ENCODE peak calls at places on chromosomes 3 and 15, in ten cellular contexts. One of them, this sample, is unnamed.

GRCh38 chr15:37045859-37046318 is 54.5 kb downstream of the MEIS2 start:
- DNase-seq in fibroblast of lung: no peak
- DNase-seq in sigmoid colon: no peak
- DNase-seq in GM23338: peak
- DNase-seq in heart left ventricle: no peak
- DNase-seq in AG04450: no peak
- DNase-seq in DND-41: no peak
- DNase-seq in upper lobe of right lung: no peak
- DNase-seq in HCT116: no peak
- DNase-seq in right lobe of liver: no peak
- DNase-seq in this sample: no peak

GRCh38 chr15:44501768-44502366 is 35.1 kb upstream of the EIF3J start:
- DNase-seq in heart left ventricle: no peak
- DNase-seq in upper lobe of right lung: no peak
- DNase-seq in GM23338: peak
- DNase-seq in AG04450: peak
- DNase-seq in fibroblast of lung: peak
- DNase-seq in HCT116: peak
- DNase-seq in sigmoid colon: no peak
- DNase-seq in DND-41: no peak
- DNase-seq in right lobe of liver: no peak
- DNase-seq in this sample: no peak

GRCh38 chr3:138496436-138496835 is 62.0 kb downstream of the ESYT3 start:
- DNase-seq in AG04450: no peak
- DNase-seq in upper lobe of right lung: no peak
- DNase-seq in DND-41: no peak
- DNase-seq in GM23338: peak
- DNase-seq in right lobe of liver: no peak
- DNase-seq in fibroblast of lung: no peak
- DNase-seq in sigmoid colon: no peak
- DNase-seq in heart left ventricle: no peak
- DNase-seq in HCT116: no peak
- DNase-seq in this sample: no peak

GRCh38 chr3:102148598-102149302 is 286.1 kb upstream of the ZPLD1 start:
- DNase-seq in right lobe of liver: no peak
- DNase-seq in sigmoid colon: no peak
- DNase-seq in HCT116: no peak
- DNase-seq in GM23338: no peak
- DNase-seq in fibroblast of lung: no peak
- DNase-seq in upper lobe of right lung: no peak
- DNase-seq in AG04450: no peak
- DNase-seq in DND-41: no peak
- DNase-seq in heart left ventricle: no peak
- DNase-seq in this sample: no peak

GRCh38 chr3:142586803-142587406 is 8.4 kb upstream of the ATR start:
- DNase-seq in upper lobe of right lung: no peak
- DNase-seq in GM23338: peak
- DNase-seq in AG04450: peak
- DNase-seq in HCT116: peak
- DNase-seq in sigmoid colon: no peak
- DNase-seq in DND-41: peak
- DNase-seq in heart left ventricle: no peak
- DNase-seq in fibroblast of lung: peak
- DNase-seq in right lobe of liver: no peak
- DNase-seq in this sample: no peak

GRCh38 chr3:195385526-195385925 is 57.3 kb downstream of the ACAP2 start:
- DNase-seq in fibroblast of lung: no peak
- DNase-seq in DND-41: no peak
- DNase-seq in upper lobe of right lung: no peak
- DNase-seq in AG04450: no peak
- DNase-seq in GM23338: peak
- DNase-seq in heart left ventricle: no peak
- DNase-seq in right lobe of liver: no peak
- DNase-seq in sigmoid colon: no peak
- DNase-seq in HCT116: no peak
- DNase-seq in this sample: no peak

GRCh38 chr15:66004618-66005262 is 135.4 kb downstream of the RAB11A start:
- DNase-seq in upper lobe of right lung: no peak
- DNase-seq in AG04450: no peak
- DNase-seq in heart left ventricle: no peak
- DNase-seq in GM23338: peak
- DNase-seq in HCT116: no peak
- DNase-seq in right lobe of liver: no peak
- DNase-seq in sigmoid colon: no peak
- DNase-seq in DND-41: peak
- DNase-seq in fibroblast of lung: peak
- DNase-seq in this sample: no peak

GRCh38 chr3:53688066-53688465 is 158.2 kb downstream of the CHDH start:
- DNase-seq in HCT116: no peak
- DNase-seq in heart left ventricle: no peak
- DNase-seq in sigmoid colon: no peak
- DNase-seq in DND-41: no peak
- DNase-seq in fibroblast of lung: no peak
- DNase-seq in GM23338: no peak
- DNase-seq in right lobe of liver: no peak
- DNase-seq in AG04450: no peak
- DNase-seq in upper lobe of right lung: no peak
- DNase-seq in this sample: no peak

GRCh38 chr3:27166888-27167287 is 202.3 kb downstream of the NEK10 start:
- DNase-seq in heart left ventricle: no peak
- DNase-seq in fibroblast of lung: peak
- DNase-seq in right lobe of liver: no peak
- DNase-seq in upper lobe of right lung: no peak
- DNase-seq in DND-41: no peak
- DNase-seq in AG04450: peak
- DNase-seq in HCT116: no peak
- DNase-seq in sigmoid colon: no peak
- DNase-seq in GM23338: peak
- DNase-seq in this sample: no peak

GRCh38 chr3:147672035-147672434 is 262.9 kb downstream of the ZIC1 start:
- DNase-seq in fibroblast of lung: no peak
- DNase-seq in sigmoid colon: no peak
- DNase-seq in right lobe of liver: no peak
- DNase-seq in AG04450: no peak
- DNase-seq in upper lobe of right lung: no peak
- DNase-seq in HCT116: no peak
- DNase-seq in DND-41: no peak
- DNase-seq in heart left ventricle: no peak
- DNase-seq in GM23338: no peak
- DNase-seq in this sample: no peak

DNA sequence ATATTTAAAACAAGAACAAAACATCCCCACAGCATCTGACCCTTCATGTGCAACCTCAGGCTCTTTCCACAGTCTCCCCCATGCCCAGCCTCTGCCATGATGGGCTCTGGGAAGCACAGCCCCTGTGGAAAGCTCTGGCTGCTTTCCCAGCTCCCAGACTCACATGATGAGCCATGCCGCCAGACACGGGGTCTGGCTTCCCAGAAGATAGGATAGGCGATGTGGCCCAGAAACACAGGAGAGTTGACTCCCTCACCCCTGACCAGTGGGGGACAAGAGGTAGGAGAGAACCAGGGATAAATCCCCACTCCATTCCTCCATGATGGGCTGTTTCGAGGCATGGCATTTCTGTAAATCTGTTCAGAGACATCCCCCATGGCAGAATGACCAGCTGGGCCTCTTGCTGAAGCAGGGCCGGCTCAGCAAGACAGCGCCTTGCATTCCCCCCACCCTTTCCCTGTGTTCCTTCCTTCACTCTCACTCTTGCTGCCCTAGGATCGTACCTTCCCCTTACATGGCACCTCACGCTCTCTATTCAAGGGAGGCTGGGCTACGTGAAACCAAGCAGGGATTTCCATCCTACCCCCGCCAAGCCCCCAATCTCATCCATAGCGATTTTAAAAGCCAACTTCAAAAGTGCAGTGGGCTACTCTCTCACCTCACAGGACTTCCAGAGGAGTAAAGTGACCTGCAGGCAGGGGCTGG is 192.4 kb downstream of the ABHD5 start:
- DNase-seq in fibroblast of lung: no peak
- DNase-seq in AG04450: no peak
- DNase-seq in upper lobe of right lung: no peak
- DNase-seq in sigmoid colon: no peak
- DNase-seq in heart left ventricle: no peak
- DNase-seq in GM23338: no peak
- DNase-seq in right lobe of liver: no peak
- DNase-seq in HCT116: no peak
- DNase-seq in DND-41: no peak
- DNase-seq in this sample: no peak
- H3K27ac ChIP-seq in fibroblast of lung: no peak
- H3K27ac ChIP-seq in AG04450: no peak
- H3K27ac ChIP-seq in upper lobe of right lung: no peak
- H3K27ac ChIP-seq in sigmoid colon: no peak
- H3K27ac ChIP-seq in heart left ventricle: no peak
- H3K27ac ChIP-seq in GM23338: no peak
- H3K27ac ChIP-seq in right lobe of liver: no peak
- H3K27ac ChIP-seq in HCT116: no peak
- H3K27ac ChIP-seq in DND-41: no peak
- H3K27ac ChIP-seq in this sample: no peak

GRCh38 chr15:57306944-57307411 is 69.3 kb upstream of the CGNL1 start:
- DNase-seq in AG04450: no peak
- DNase-seq in fibroblast of lung: no peak
- DNase-seq in right lobe of liver: no peak
- DNase-seq in sigmoid colon: peak
- DNase-seq in upper lobe of right lung: no peak
- DNase-seq in HCT116: no peak
- DNase-seq in DND-41: no peak
- DNase-seq in GM23338: peak
- DNase-seq in heart left ventricle: no peak
- DNase-seq in this sample: peak
- H3K4me3 ChIP-seq in AG04450: peak
- H3K4me3 ChIP-seq in fibroblast of lung: no peak
- H3K4me3 ChIP-seq in right lobe of liver: peak
- H3K4me3 ChIP-seq in sigmoid colon: peak
- H3K4me3 ChIP-seq in upper lobe of right lung: peak
- H3K4me3 ChIP-seq in HCT116: no peak
- H3K4me3 ChIP-seq in DND-41: no peak
- H3K4me3 ChIP-seq in GM23338: peak
- H3K4me3 ChIP-seq in heart left ventricle: peak
- H3K4me3 ChIP-seq in this sample: peak

DNA sequence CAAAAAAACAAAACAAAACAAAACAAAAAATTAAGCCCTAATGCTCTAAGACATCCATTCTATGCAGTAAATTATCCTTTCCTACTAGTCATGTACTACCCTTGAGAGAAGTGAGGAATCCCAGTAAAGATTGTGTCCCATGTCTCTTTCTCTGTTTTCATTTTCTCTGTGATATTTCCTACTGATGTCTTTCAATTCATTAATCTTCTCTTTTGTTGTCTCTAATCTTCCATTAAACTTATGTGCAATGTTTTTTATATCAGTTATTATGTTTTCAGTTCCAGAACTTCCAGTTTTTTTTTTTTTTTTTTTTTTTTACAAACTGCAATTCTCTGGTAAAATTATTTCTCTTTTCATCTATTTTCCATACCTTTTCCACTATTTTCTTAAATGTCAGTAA is 44.1 kb upstream of the SLC12A8 start:
- DNase-seq in DND-41: no peak
- DNase-seq in GM23338: no peak
- DNase-seq in upper lobe of right lung: no peak
- DNase-seq in HCT116: no peak
- DNase-seq in heart left ventricle: no peak
- DNase-seq in right lobe of liver: no peak
- DNase-seq in sigmoid colon: no peak
- DNase-seq in AG04450: no peak
- DNase-seq in fibroblast of lung: no peak
- DNase-seq in this sample: no peak
- H3K27ac ChIP-seq in DND-41: no peak
- H3K27ac ChIP-seq in GM23338: no peak
- H3K27ac ChIP-seq in upper lobe of right lung: no peak
- H3K27ac ChIP-seq in HCT116: no peak
- H3K27ac ChIP-seq in heart left ventricle: no peak
- H3K27ac ChIP-seq in right lobe of liver: no peak
- H3K27ac ChIP-seq in sigmoid colon: no peak
- H3K27ac ChIP-seq in AG04450: no peak
- H3K27ac ChIP-seq in fibroblast of lung: no peak
- H3K27ac ChIP-seq in this sample: no peak

GRCh38 chr3:40504636-40505430 is 1.0 kb upstream of the ZNF620 start:
- DNase-seq in sigmoid colon: no peak
- DNase-seq in HCT116: peak
- DNase-seq in right lobe of liver: peak
- DNase-seq in heart left ventricle: no peak
- DNase-seq in fibroblast of lung: peak
- DNase-seq in GM23338: no peak
- DNase-seq in DND-41: no peak
- DNase-seq in AG04450: peak
- DNase-seq in upper lobe of right lung: no peak
- DNase-seq in this sample: peak
- H3K4me3 ChIP-seq in sigmoid colon: no peak
- H3K4me3 ChIP-seq in HCT116: peak
- H3K4me3 ChIP-seq in right lobe of liver: no peak
- H3K4me3 ChIP-seq in heart left ventricle: peak
- H3K4me3 ChIP-seq in fibroblast of lung: no peak
- H3K4me3 ChIP-seq in GM23338: peak
- H3K4me3 ChIP-seq in DND-41: peak
- H3K4me3 ChIP-seq in AG04450: no peak
- H3K4me3 ChIP-seq in upper lobe of right lung: peak
- H3K4me3 ChIP-seq in this sample: peak